ENCODE peak calls at places on chromosomes 7 and 10, in seven cellular contexts. P, S, Z, U, M, W and F are unnamed samples.

GRCh38 chr10:34804306-34804705 is 10.8 kb downstream of the PARD3 start:
- DNase-seq in P (peak; percentile 70), S (no peak), Z (no peak), U (no peak), M (no peak), W (no peak), F (no peak)

GRCh38 chr7:107043916-107044346 is 574 bp upstream of the PRKAR2B start:
- DNase-seq in P (no peak), S (no peak), Z (no peak), U (no peak), M (no peak), W (no peak), F (no peak)

GRCh38 chr10:23522345-23522744 is 83.5 kb downstream of the OTUD1 start:
- DNase-seq in P (no peak), S (no peak), Z (no peak), U (no peak), M (no peak), W (no peak), F (no peak)

GRCh38 chr7:33841031-33841430 is 64.3 kb upstream of the BMPER start:
- DNase-seq in P (no peak), S (no peak), Z (no peak), U (no peak), M (no peak), W (peak; percentile 32), F (no peak)

GRCh38 chr7:80749270-80749669 is 110.8 kb downstream of the CD36 start:
- DNase-seq in P (peak; percentile 34), S (no peak), Z (no peak), U (no peak), M (no peak), W (no peak), F (no peak)

GRCh38 chr7:93014410-93014809 is 103.4 kb downstream of the SAMD9 start:
- DNase-seq in P (no peak), S (no peak), Z (no peak), U (no peak), M (no peak), W (no peak), F (no peak)

GRCh38 chr10:133012573-133013359 is 70.4 kb upstream of the CFAP46 start:
- DNase-seq in P (no peak), S (no peak), Z (no peak), U (no peak), M (no peak), W (no peak), F (no peak)

GRCh38 chr10:78655941-78656340 is 412.8 kb upstream of the ZMIZ1 start:
- DNase-seq in P (no peak), S (no peak), Z (no peak), U (no peak), M (no peak), W (no peak), F (no peak)

GRCh38 chr7:44309271-44310091 is 15.9 kb downstream of the CAMK2B start:
- DNase-seq in P (peak; percentile 15), S (peak; percentile 78), Z (peak; percentile 78), U (peak; percentile 79), M (no peak), W (peak; percentile 31), F (no peak)

GRCh38 chr10:133165556-133166503 is 5.8 kb downstream of the KNDC1 start:
- DNase-seq in P (no peak), S (no peak), Z (no peak), U (no peak), M (no peak), W (no peak), F (no peak)

GRCh38 chr10:51073461-51074237 is 638 bp upstream of the PRKG1 start:
- DNase-seq in P (no peak), S (peak; percentile 43), Z (peak; percentile 61), U (peak; percentile 42), M (peak; percentile 45), W (no peak), F (no peak)

GRCh38 chr10:103598654-103599115 is 105.2 kb downstream of the NEURL1 start:
- DNase-seq in P (peak; percentile 53), S (peak; percentile 96), Z (peak; percentile 90), U (peak; percentile 72), M (peak; percentile 87), W (peak; percentile 19), F (peak; percentile 88)

GRCh38 chr7:55019691-55020480 is 1.1 kb downstream of the EGFR start:
- DNase-seq in P (no peak), S (peak; percentile 43), Z (peak; percentile 72), U (peak; percentile 44), M (peak; percentile 22), W (peak; percentile 23), F (peak; percentile 33)

GRCh38 chr7:5492249-5493020 is 68.8 kb upstream of the TNRC18 start:
- DNase-seq in P (no peak), S (no peak), Z (peak; percentile 61), U (no peak), M (no peak), W (no peak), F (no peak)